ENCODE peak calls at places on chromosome 22, in six cellular contexts. Q, X, C, P, B and E are unnamed samples.

GRCh38 chr22:44111562-44112155 is 69.1 kb upstream of the PARVG start:
- DNase-seq in Q (no peak), X (no peak), C (peak), P (no peak), B (no peak), E (no peak)

GRCh38 chr22:47218671-47219070 is 456.2 kb downstream of the TBC1D22A start:
- DNase-seq in Q (no peak), X (no peak), C (no peak), P (no peak), B (no peak), E (no peak)

GRCh38 chr22:44037519-44038370 is 13.6 kb downstream of the PARVB start:
- DNase-seq in Q (no peak), X (peak), C (no peak), P (no peak), B (no peak), E (no peak)

GRCh38 chr22:23256986-23257888 is 76.9 kb downstream of the BCR start:
- DNase-seq in Q (no peak), X (no peak), C (peak), P (no peak), B (no peak), E (no peak)

GRCh38 chr22:29117799-29118477 is 45.1 kb downstream of the KREMEN1 start:
- DNase-seq in Q (no peak), X (no peak), C (no peak), P (no peak), B (no peak), E (no peak)

GRCh38 chr22:29195118-29195963 is 10.4 kb upstream of the EMID1 start:
- DNase-seq in Q (no peak), X (no peak), C (peak), P (no peak), B (no peak), E (no peak)

GRCh38 chr22:36191106-36191836 is 10.3 kb downstream of the APOL4 start:
- DNase-seq in Q (no peak), X (peak), C (no peak), P (no peak), B (no peak), E (no peak)

GRCh38 chr22:24147666-24148065 is 33.6 kb upstream of the SUSD2 start:
- DNase-seq in Q (no peak), X (no peak), C (no peak), P (no peak), B (no peak), E (no peak)

GRCh38 chr22:47011131-47011854 is 248.8 kb downstream of the TBC1D22A start:
- DNase-seq in Q (no peak), X (no peak), C (no peak), P (no peak), B (no peak), E (no peak)

GRCh38 chr22:37167981-37168647 is 18.4 kb upstream of the IL2RB start:
- DNase-seq in Q (no peak), X (no peak), C (no peak), P (no peak), B (no peak), E (no peak)

GRCh38 chr22:47053013-47053864 is 290.8 kb downstream of the TBC1D22A start:
- DNase-seq in Q (no peak), X (peak), C (no peak), P (no peak), B (no peak), E (no peak)

GRCh38 chr22:43136801-43137200 is 6.4 kb downstream of the MCAT start:
- DNase-seq in Q (no peak), X (no peak), C (no peak), P (no peak), B (no peak), E (no peak)

GRCh38 chr22:31193092-31193491 is 19.0 kb upstream of the LIMK2 start:
- DNase-seq in Q (no peak), X (no peak), C (peak), P (no peak), B (no peak), E (no peak)

GRCh38 chr22:33492210-33492651 is 428.0 kb downstream of the LARGE1 start:
- DNase-seq in Q (no peak), X (no peak), C (peak), P (no peak), B (no peak), E (peak)